ENCODE peak calls at places on chromosomes 11 and 22, in seven cellular contexts. One of them, this sample, is unnamed.

GRCh38 chr11:69403556-69404215 is 77.8 kb upstream of the LINC01488 start:
- DNase-seq in left ventricle myocardium inferior: no peak
- DNase-seq in endodermal cell: no peak
- DNase-seq in AG10803: peak; percentile 44
- DNase-seq in AG09309: peak; percentile 16
- DNase-seq in lower lobe of right lung: no peak
- DNase-seq in WERI-Rb-1: no peak
- DNase-seq in this sample: peak; percentile 11

GRCh38 chr11:17197431-17197898 is 10.3 kb downstream of the PIK3C2A start:
- DNase-seq in left ventricle myocardium inferior: no peak
- DNase-seq in endodermal cell: no peak
- DNase-seq in AG10803: no peak
- DNase-seq in AG09309: no peak
- DNase-seq in lower lobe of right lung: no peak
- DNase-seq in WERI-Rb-1: no peak
- DNase-seq in this sample: peak; percentile 57

GRCh38 chr11:24773326-24773725 is 276.5 kb downstream of the LUZP2 start:
- DNase-seq in left ventricle myocardium inferior: no peak
- DNase-seq in endodermal cell: no peak
- DNase-seq in AG10803: no peak
- DNase-seq in AG09309: no peak
- DNase-seq in lower lobe of right lung: no peak
- DNase-seq in WERI-Rb-1: no peak
- DNase-seq in this sample: peak; percentile 82

GRCh38 chr11:70032470-70032795 is 45.7 kb upstream of the ANO1 start:
- DNase-seq in left ventricle myocardium inferior: no peak
- DNase-seq in endodermal cell: peak; percentile 9
- DNase-seq in AG10803: no peak
- DNase-seq in AG09309: no peak
- DNase-seq in lower lobe of right lung: no peak
- DNase-seq in WERI-Rb-1: no peak
- DNase-seq in this sample: no peak

GRCh38 chr22:24952837-24953293 is 349 bp downstream of the KIAA1671 start:
- DNase-seq in left ventricle myocardium inferior: peak; percentile 41
- DNase-seq in endodermal cell: peak; percentile 90
- DNase-seq in AG10803: peak; percentile 33
- DNase-seq in AG09309: no peak
- DNase-seq in lower lobe of right lung: peak; percentile 76
- DNase-seq in WERI-Rb-1: peak; percentile 50
- DNase-seq in this sample: peak; percentile 78

GRCh38 chr11:100328626-100329340 is 358.3 kb upstream of the ARHGAP42 start:
- DNase-seq in left ventricle myocardium inferior: no peak
- DNase-seq in endodermal cell: peak; percentile 51
- DNase-seq in AG10803: no peak
- DNase-seq in AG09309: no peak
- DNase-seq in lower lobe of right lung: no peak
- DNase-seq in WERI-Rb-1: peak; percentile 10
- DNase-seq in this sample: peak; percentile 97

GRCh38 chr11:35525501-35526175 is at the start of gene PAMR1:
- DNase-seq in left ventricle myocardium inferior: peak; percentile 54
- DNase-seq in endodermal cell: peak; percentile 92
- DNase-seq in AG10803: peak; percentile 77
- DNase-seq in AG09309: no peak
- DNase-seq in lower lobe of right lung: peak; percentile 45
- DNase-seq in WERI-Rb-1: no peak
- DNase-seq in this sample: peak; percentile 63

GRCh38 chr11:19076744-19077589 is 16.4 kb upstream of the MRGPRX2 start:
- DNase-seq in left ventricle myocardium inferior: peak; percentile 36
- DNase-seq in endodermal cell: peak; percentile 91
- DNase-seq in AG10803: peak; percentile 34
- DNase-seq in AG09309: no peak
- DNase-seq in lower lobe of right lung: peak; percentile 62
- DNase-seq in WERI-Rb-1: peak; percentile 49
- DNase-seq in this sample: peak; percentile 58

GRCh38 chr11:4464216-4465159 is 15.4 kb downstream of the OR52K2 start:
- DNase-seq in left ventricle myocardium inferior: no peak
- DNase-seq in endodermal cell: peak; percentile 64
- DNase-seq in AG10803: peak; percentile 7
- DNase-seq in AG09309: no peak
- DNase-seq in lower lobe of right lung: no peak
- DNase-seq in WERI-Rb-1: no peak
- DNase-seq in this sample: peak; percentile 88

GRCh38 chr11:75230621-75231020 is 10.0 kb upstream of the TPBGL start:
- DNase-seq in left ventricle myocardium inferior: no peak
- DNase-seq in endodermal cell: no peak
- DNase-seq in AG10803: no peak
- DNase-seq in AG09309: no peak
- DNase-seq in lower lobe of right lung: no peak
- DNase-seq in WERI-Rb-1: no peak
- DNase-seq in this sample: no peak

GRCh38 chr11:126340960-126341709 is 14.4 kb upstream of the ST3GAL4 start:
- DNase-seq in left ventricle myocardium inferior: no peak
- DNase-seq in endodermal cell: no peak
- DNase-seq in AG10803: no peak
- DNase-seq in AG09309: no peak
- DNase-seq in lower lobe of right lung: no peak
- DNase-seq in WERI-Rb-1: no peak
- DNase-seq in this sample: no peak

GRCh38 chr11:120564573-120565301 is 53.2 kb downstream of the GRIK4 start:
- DNase-seq in left ventricle myocardium inferior: peak; percentile 45
- DNase-seq in endodermal cell: peak; percentile 80
- DNase-seq in AG10803: peak; percentile 41
- DNase-seq in AG09309: no peak
- DNase-seq in lower lobe of right lung: peak; percentile 52
- DNase-seq in WERI-Rb-1: peak; percentile 86
- DNase-seq in this sample: peak; percentile 35
- H3K4me3 ChIP-seq in left ventricle myocardium inferior: peak overlapping the region; percentile 65
- H3K4me3 ChIP-seq in endodermal cell: peak overlapping the region; percentile 72
- H3K4me3 ChIP-seq in AG10803: peak overlapping the region; percentile 40
- H3K4me3 ChIP-seq in AG09309: peak overlapping the region; percentile 34
- H3K4me3 ChIP-seq in lower lobe of right lung: peak overlapping the region; percentile 47
- H3K4me3 ChIP-seq in WERI-Rb-1: peak overlapping the region; percentile 15
- H3K4me3 ChIP-seq in this sample: no peak overlapping the region

GRCh38 chr11:66469441-66469840 is 2.7 kb downstream of the PELI3 start:
- DNase-seq in left ventricle myocardium inferior: no peak
- DNase-seq in endodermal cell: no peak
- DNase-seq in AG10803: no peak
- DNase-seq in AG09309: no peak
- DNase-seq in lower lobe of right lung: no peak
- DNase-seq in WERI-Rb-1: no peak
- DNase-seq in this sample: no peak

GRCh38 chr11:66467034-66467659 is 442 bp downstream of the PELI3 start:
- DNase-seq in left ventricle myocardium inferior: no peak
- DNase-seq in endodermal cell: no peak
- DNase-seq in AG10803: peak; percentile 28
- DNase-seq in AG09309: no peak
- DNase-seq in lower lobe of right lung: peak; percentile 71
- DNase-seq in WERI-Rb-1: no peak
- DNase-seq in this sample: peak; percentile 36

GRCh38 chr11:66470015-66470414 is 3.3 kb downstream of the PELI3 start:
- DNase-seq in left ventricle myocardium inferior: no peak
- DNase-seq in endodermal cell: peak; percentile 69
- DNase-seq in AG10803: no peak
- DNase-seq in AG09309: no peak
- DNase-seq in lower lobe of right lung: no peak
- DNase-seq in WERI-Rb-1: no peak
- DNase-seq in this sample: no peak

GRCh38 chr11:66467756-66468155 is 1.1 kb downstream of the PELI3 start:
- DNase-seq in left ventricle myocardium inferior: no peak
- DNase-seq in endodermal cell: no peak
- DNase-seq in AG10803: no peak
- DNase-seq in AG09309: no peak
- DNase-seq in lower lobe of right lung: peak; percentile 78
- DNase-seq in WERI-Rb-1: no peak
- DNase-seq in this sample: no peak

GRCh38 chr11:66468691-66469090 is 2.0 kb downstream of the PELI3 start:
- DNase-seq in left ventricle myocardium inferior: no peak
- DNase-seq in endodermal cell: no peak
- DNase-seq in AG10803: no peak
- DNase-seq in AG09309: no peak
- DNase-seq in lower lobe of right lung: no peak
- DNase-seq in WERI-Rb-1: no peak
- DNase-seq in this sample: no peak
- TF ChIP-seq CTCF in left ventricle myocardium inferior: no peak
- TF ChIP-seq CTCF in endodermal cell: no peak
- TF ChIP-seq CTCF in AG10803: no peak
- TF ChIP-seq CTCF in AG09309: no peak
- TF ChIP-seq CTCF in lower lobe of right lung: no peak
- TF ChIP-seq CTCF in WERI-Rb-1: no peak
- TF ChIP-seq CTCF in this sample: no peak

GRCh38 chr11:13009921-13010736 is 1.0 kb downstream of the RASSF10 start:
- DNase-seq in left ventricle myocardium inferior: no peak
- DNase-seq in endodermal cell: peak; percentile 87
- DNase-seq in AG10803: no peak
- DNase-seq in AG09309: no peak
- DNase-seq in lower lobe of right lung: peak; percentile 52
- DNase-seq in WERI-Rb-1: peak; percentile 12
- DNase-seq in this sample: peak; percentile 66
- H3K4me3 ChIP-seq in left ventricle myocardium inferior: peak overlapping the region; percentile 67
- H3K4me3 ChIP-seq in endodermal cell: peak overlapping the region; percentile 83
- H3K4me3 ChIP-seq in AG10803: no peak overlapping the region
- H3K4me3 ChIP-seq in AG09309: no peak overlapping the region
- H3K4me3 ChIP-seq in lower lobe of right lung: peak overlapping the region; percentile 51
- H3K4me3 ChIP-seq in WERI-Rb-1: peak overlapping the region; percentile 30
- H3K4me3 ChIP-seq in this sample: peak overlapping the region; percentile 62

GRCh38 chr11:123702137-123702536 is 39.3 kb downstream of the ZNF202 start:
- DNase-seq in left ventricle myocardium inferior: no peak
- DNase-seq in endodermal cell: no peak
- DNase-seq in AG10803: no peak
- DNase-seq in AG09309: no peak
- DNase-seq in lower lobe of right lung: no peak
- DNase-seq in WERI-Rb-1: no peak
- DNase-seq in this sample: no peak

GRCh38 chr11:123694551-123694950 is 40.1 kb upstream of the SCN3B start:
- DNase-seq in left ventricle myocardium inferior: no peak
- DNase-seq in endodermal cell: no peak
- DNase-seq in AG10803: peak; percentile 57
- DNase-seq in AG09309: no peak
- DNase-seq in lower lobe of right lung: no peak
- DNase-seq in WERI-Rb-1: no peak
- DNase-seq in this sample: peak; percentile 44

GRCh38 chr11:123700774-123701173 is 40.7 kb downstream of the ZNF202 start:
- DNase-seq in left ventricle myocardium inferior: no peak
- DNase-seq in endodermal cell: no peak
- DNase-seq in AG10803: no peak
- DNase-seq in AG09309: no peak
- DNase-seq in lower lobe of right lung: no peak
- DNase-seq in WERI-Rb-1: no peak
- DNase-seq in this sample: peak; percentile 47

GRCh38 chr11:123690490-123690889 is 36.1 kb upstream of the SCN3B start:
- DNase-seq in left ventricle myocardium inferior: no peak
- DNase-seq in endodermal cell: no peak
- DNase-seq in AG10803: peak; percentile 48
- DNase-seq in AG09309: no peak
- DNase-seq in lower lobe of right lung: no peak
- DNase-seq in WERI-Rb-1: no peak
- DNase-seq in this sample: peak; percentile 82

GRCh38 chr11:123696183-123696582 is 41.8 kb upstream of the SCN3B start:
- DNase-seq in left ventricle myocardium inferior: no peak
- DNase-seq in endodermal cell: no peak
- DNase-seq in AG10803: peak; percentile 36
- DNase-seq in AG09309: no peak
- DNase-seq in lower lobe of right lung: no peak
- DNase-seq in WERI-Rb-1: no peak
- DNase-seq in this sample: peak; percentile 28
- TF ChIP-seq CTCF in left ventricle myocardium inferior: no peak
- TF ChIP-seq CTCF in endodermal cell: peak; percentile 65
- TF ChIP-seq CTCF in AG10803: no peak
- TF ChIP-seq CTCF in AG09309: no peak
- TF ChIP-seq CTCF in lower lobe of right lung: no peak
- TF ChIP-seq CTCF in WERI-Rb-1: peak; percentile 26
- TF ChIP-seq CTCF in this sample: no peak

GRCh38 chr11:47430524-47430923 is 4.3 kb upstream of the PSMC3 start:
- DNase-seq in left ventricle myocardium inferior: no peak
- DNase-seq in endodermal cell: no peak
- DNase-seq in AG10803: no peak
- DNase-seq in AG09309: no peak
- DNase-seq in lower lobe of right lung: no peak
- DNase-seq in WERI-Rb-1: no peak
- DNase-seq in this sample: no peak
- H3K4me3 ChIP-seq in left ventricle myocardium inferior: no peak overlapping the region
- H3K4me3 ChIP-seq in endodermal cell: no peak overlapping the region
- H3K4me3 ChIP-seq in AG10803: no peak overlapping the region
- H3K4me3 ChIP-seq in AG09309: no peak overlapping the region
- H3K4me3 ChIP-seq in lower lobe of right lung: no peak overlapping the region
- H3K4me3 ChIP-seq in WERI-Rb-1: no peak overlapping the region
- H3K4me3 ChIP-seq in this sample: no peak overlapping the region

This sample was measured in epithelial cell of esophagus.